ENCODE peak calls at places on chromosome 9, in nine cellular contexts. C is GM10248, R is foreskin keratinocyte, M is fibroblast of lung, Q is kidney epithelial cell, L is ovary, T is A549, G is PC-3, B is bronchial epithelial cell. A is an unnamed sample.

GRCh38 chr9:16030513-16031185 is 477.8 kb downstream of the CCDC171 start:
- DNase-seq in C (peak), R (peak), M (peak), Q (peak), L (no peak), T (peak), G (peak), B (peak), A (peak)

GRCh38 chr9:33430942-33431341 is 16.5 kb downstream of the AQP3 start:
- DNase-seq in C (no peak), R (no peak), M (no peak), Q (no peak), L (no peak), T (peak), G (no peak), B (no peak), A (no peak)

GRCh38 chr9:104993291-104993963 is 65.5 kb upstream of the ABCA1 start:
- DNase-seq in C (no peak), R (no peak), M (peak), Q (no peak), L (peak), T (no peak), G (no peak), B (no peak), A (no peak)

GRCh38 chr9:3856592-3856991 is 330.8 kb upstream of the RFX3 start:
- DNase-seq in C (no peak), R (no peak), M (no peak), Q (no peak), L (no peak), T (no peak), G (peak), B (peak), A (no peak)

GRCh38 chr9:38107811-38108304 is 38.8 kb upstream of the SHB start:
- DNase-seq in C (no peak), R (no peak), M (no peak), Q (no peak), L (no peak), T (no peak), G (no peak), B (no peak), A (no peak)

GRCh38 chr9:89021154-89021803 is 30.0 kb downstream of the S1PR3 start:
- DNase-seq in C (no peak), R (peak), M (peak), Q (peak), L (peak), T (peak), G (peak), B (peak), A (peak)

GRCh38 chr9:86454701-86455402 is 100.6 kb upstream of the TUT7 start:
- DNase-seq in C (no peak), R (peak), M (no peak), Q (no peak), L (no peak), T (no peak), G (no peak), B (no peak), A (no peak)

GRCh38 chr9:92432350-92432749 is 8.1 kb upstream of the OMD start:
- DNase-seq in C (no peak), R (no peak), M (peak), Q (no peak), L (no peak), T (no peak), G (no peak), B (no peak), A (no peak)

GRCh38 chr9:36074870-36075532 is 38.3 kb downstream of the RECK start:
- DNase-seq in C (no peak), R (peak), M (peak), Q (no peak), L (peak), T (peak), G (no peak), B (peak), A (peak)

GRCh38 chr9:101791938-101792337 is 53.5 kb upstream of the GRIN3A start:
- DNase-seq in C (no peak), R (no peak), M (no peak), Q (no peak), L (no peak), T (peak), G (peak), B (peak), A (peak)

GRCh38 chr9:126616521-126616976 is 2.8 kb downstream of the LMX1B start:
- DNase-seq in C (no peak), R (no peak), M (no peak), Q (no peak), L (no peak), T (no peak), G (no peak), B (no peak), A (no peak)

GRCh38 chr9:112970939-112971338 is 41.1 kb downstream of the ZNF883 start:
- DNase-seq in C (no peak), R (no peak), M (peak), Q (no peak), L (no peak), T (no peak), G (peak), B (peak), A (peak)

GRCh38 chr9:115118471-115119156 is 657 bp upstream of the TNC start:
- DNase-seq in C (no peak), R (peak), M (peak), Q (peak), L (no peak), T (peak), G (peak), B (peak), A (peak)

GRCh38 chr9:77604316-77604715 is 43.8 kb downstream of the GNA14 start:
- DNase-seq in C (no peak), R (no peak), M (no peak), Q (no peak), L (no peak), T (no peak), G (no peak), B (no peak), A (no peak)

GRCh38 chr9:102631559-102631958 is 363.6 kb upstream of the CYLC2 start:
- DNase-seq in C (no peak), R (no peak), M (no peak), Q (no peak), L (no peak), T (peak), G (peak), B (peak), A (peak)

GRCh38 chr9:123406016-123406415 is 50.0 kb downstream of the CRB2 start:
- DNase-seq in C (no peak), R (peak), M (no peak), Q (no peak), L (no peak), T (no peak), G (no peak), B (peak), A (no peak)

GRCh38 chr9:109409998-109410397 is 88.1 kb downstream of the PTPN3 start:
- DNase-seq in C (no peak), R (no peak), M (no peak), Q (no peak), L (no peak), T (peak), G (no peak), B (no peak), A (no peak)

GRCh38 chr9:109411069-109411761 is 86.9 kb downstream of the PTPN3 start:
- DNase-seq in C (peak), R (no peak), M (no peak), Q (no peak), L (no peak), T (no peak), G (no peak), B (no peak), A (no peak)

GRCh38 chr9:109408759-109409462 is 88.1 kb upstream of the EPB41L4B start:
- DNase-seq in C (no peak), R (no peak), M (no peak), Q (no peak), L (no peak), T (no peak), G (no peak), B (no peak), A (no peak)

GRCh38 chr9:109414125-109414785 is 83.9 kb downstream of the PTPN3 start:
- DNase-seq in C (no peak), R (no peak), M (no peak), Q (no peak), L (no peak), T (no peak), G (no peak), B (no peak), A (no peak)

GRCh38 chr9:109411818-109412352 is 86.2 kb downstream of the PTPN3 start:
- DNase-seq in C (peak), R (no peak), M (peak), Q (no peak), L (peak), T (peak), G (peak), B (peak), A (peak)
- TF ChIP-seq CTCF in C (peak), R (peak), M (peak), Q (peak), L (peak), T (peak), G (peak), B (peak), A (peak)

GRCh38 chr9:72863456-72864094 is 89.3 kb downstream of the ALDH1A1 start:
- DNase-seq in C (no peak), R (no peak), M (no peak), Q (no peak), L (no peak), T (no peak), G (no peak), B (no peak), A (no peak)
- TF ChIP-seq CTCF in C (no peak), R (no peak), M (no peak), Q (no peak), L (no peak), T (no peak), G (no peak), B (no peak), A (no peak)

DNA sequence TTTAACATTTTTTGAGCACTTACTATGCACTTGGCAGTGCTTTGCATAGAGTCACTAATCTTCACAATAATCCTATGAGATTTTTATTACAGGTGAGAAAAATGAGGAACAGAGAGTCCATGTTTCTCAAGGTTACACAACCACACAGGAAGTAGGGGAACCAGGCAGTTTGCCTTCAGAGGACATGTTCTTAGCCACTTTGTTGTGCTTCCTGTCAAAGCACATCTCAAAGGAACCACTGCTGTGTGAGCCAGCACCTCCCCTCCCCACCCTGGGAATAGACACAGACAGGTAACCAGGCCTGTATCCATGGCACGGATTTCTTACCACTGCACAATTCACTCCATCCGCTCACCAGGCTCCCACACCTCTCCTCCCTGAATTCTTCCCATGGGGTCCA is 6.3 kb upstream of the DNAJB5 start:
- DNase-seq in C (peak), R (no peak), M (no peak), Q (no peak), L (no peak), T (no peak), G (no peak), B (no peak), A (no peak)
- TF ChIP-seq CTCF in C (no peak), R (no peak), M (no peak), Q (no peak), L (no peak), T (no peak), G (no peak), B (no peak), A (no peak)

GRCh38 chr9:98234231-98234825 is 21.1 kb downstream of the TBC1D2 start:
- DNase-seq in C (no peak), R (no peak), M (no peak), Q (no peak), L (no peak), T (no peak), G (no peak), B (no peak), A (no peak)
- TF ChIP-seq CTCF in C (peak), R (peak), M (no peak), Q (no peak), L (no peak), T (no peak), G (peak), B (peak), A (no peak)

GRCh38 chr9:133716564-133717112 is 21.5 kb downstream of the SARDH start:
- DNase-seq in C (no peak), R (no peak), M (no peak), Q (no peak), L (peak), T (no peak), G (no peak), B (no peak), A (no peak)

GRCh38 chr9:133714606-133715294 is 23.4 kb downstream of the SARDH start:
- DNase-seq in C (no peak), R (no peak), M (peak), Q (no peak), L (peak), T (no peak), G (peak), B (no peak), A (peak)

GRCh38 chr9:133717113-133718031 is 20.8 kb downstream of the SARDH start:
- DNase-seq in C (no peak), R (no peak), M (no peak), Q (no peak), L (peak), T (no peak), G (no peak), B (no peak), A (no peak)

GRCh38 chr9:133715295-133715865 is 22.8 kb downstream of the SARDH start:
- DNase-seq in C (no peak), R (no peak), M (peak), Q (no peak), L (peak), T (no peak), G (no peak), B (no peak), A (no peak)

DNA sequence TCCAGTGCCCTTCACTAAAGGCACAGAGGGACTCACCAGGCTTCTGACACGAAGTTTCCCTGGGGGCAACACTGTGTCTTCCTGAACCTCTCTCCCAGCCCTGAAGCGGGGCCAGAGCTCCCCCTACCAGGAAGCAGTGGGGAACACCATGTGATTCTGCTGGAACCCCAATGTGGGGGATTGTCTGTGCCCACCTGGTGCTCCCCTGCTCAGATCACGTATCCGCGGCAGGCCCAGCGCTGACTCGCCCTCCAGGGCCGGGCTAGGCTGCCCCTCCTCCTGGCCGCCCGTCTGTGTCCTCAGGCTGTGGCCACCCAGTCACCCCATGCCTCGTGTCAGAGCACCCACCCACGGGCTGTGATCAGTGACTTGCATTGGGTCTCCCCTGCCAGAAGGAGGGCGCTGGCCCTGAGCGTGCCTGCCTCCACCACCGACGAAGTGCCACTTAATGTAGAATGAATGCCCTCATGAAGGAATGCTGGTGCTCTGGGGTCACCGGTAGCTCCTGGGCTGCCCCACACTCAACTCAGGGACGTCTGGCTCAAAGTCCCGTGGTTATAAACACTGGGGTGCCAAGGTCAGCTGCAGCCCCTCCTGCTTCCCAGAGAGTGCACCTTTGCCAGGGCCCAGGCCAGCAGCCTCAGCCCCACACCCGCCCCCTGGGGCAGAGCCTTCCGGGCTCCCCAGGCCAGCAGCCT is 22.1 kb downstream of the SARDH start:
- DNase-seq in C (no peak), R (no peak), M (peak), Q (no peak), L (peak), T (no peak), G (no peak), B (no peak), A (no peak)
- TF ChIP-seq CTCF in C (peak), R (peak), M (peak), Q (peak), L (no peak), T (peak), G (peak), B (no peak), A (no peak)

GRCh38 chr9:121286688-121286972 is 18.7 kb downstream of the GSN start:
- DNase-seq in C (no peak), R (no peak), M (no peak), Q (no peak), L (no peak), T (no peak), G (no peak), B (no peak), A (no peak)

GRCh38 chr9:121288557-121288873 is 20.6 kb downstream of the GSN start:
- DNase-seq in C (no peak), R (no peak), M (no peak), Q (no peak), L (no peak), T (no peak), G (no peak), B (peak), A (no peak)

GRCh38 chr9:121288874-121289553 is 21.1 kb downstream of the GSN start:
- DNase-seq in C (no peak), R (peak), M (peak), Q (peak), L (peak), T (peak), G (no peak), B (peak), A (no peak)

GRCh38 chr9:121285835-121286687 is 18.1 kb downstream of the GSN start:
- DNase-seq in C (no peak), R (peak), M (peak), Q (no peak), L (peak), T (peak), G (no peak), B (peak), A (peak)

GRCh38 chr9:121286973-121287721 is 19.2 kb downstream of the GSN start:
- DNase-seq in C (no peak), R (peak), M (peak), Q (peak), L (peak), T (peak), G (peak), B (peak), A (peak)
- TF ChIP-seq CTCF in C (no peak), R (peak), M (peak), Q (no peak), L (no peak), T (peak), G (peak), B (peak), A (peak)

GRCh38 chr9:22009563-22009867 is 410 bp upstream of the CDKN2B start:
- DNase-seq in C (no peak), R (no peak), M (no peak), Q (no peak), L (no peak), T (no peak), G (no peak), B (no peak), A (no peak)

GRCh38 chr9:22008662-22009562 is at the start of gene CDKN2B:
- DNase-seq in C (peak), R (peak), M (peak), Q (peak), L (peak), T (no peak), G (peak), B (peak), A (no peak)

GRCh38 chr9:22005083-22005699 is 3.9 kb downstream of the CDKN2B start:
- DNase-seq in C (no peak), R (no peak), M (no peak), Q (no peak), L (no peak), T (no peak), G (no peak), B (no peak), A (no peak)

GRCh38 chr9:22002038-22002437 is 7.1 kb downstream of the CDKN2B start:
- DNase-seq in C (no peak), R (no peak), M (no peak), Q (no peak), L (no peak), T (no peak), G (no peak), B (no peak), A (no peak)

GRCh38 chr9:22005700-22006605 is 3.2 kb downstream of the CDKN2B start:
- DNase-seq in C (no peak), R (no peak), M (peak), Q (no peak), L (no peak), T (no peak), G (no peak), B (no peak), A (no peak)
- TF ChIP-seq CTCF in C (no peak), R (no peak), M (no peak), Q (no peak), L (no peak), T (no peak), G (no peak), B (no peak), A (no peak)

GRCh38 chr9:71769175-71770165 is 1.2 kb upstream of the CEMIP2 start:
- DNase-seq in C (peak), R (peak), M (peak), Q (no peak), L (peak), T (peak), G (peak), B (peak), A (peak)
- TF ChIP-seq CTCF in C (peak), R (peak), M (no peak), Q (peak), L (no peak), T (peak), G (no peak), B (peak), A (peak)

DNA sequence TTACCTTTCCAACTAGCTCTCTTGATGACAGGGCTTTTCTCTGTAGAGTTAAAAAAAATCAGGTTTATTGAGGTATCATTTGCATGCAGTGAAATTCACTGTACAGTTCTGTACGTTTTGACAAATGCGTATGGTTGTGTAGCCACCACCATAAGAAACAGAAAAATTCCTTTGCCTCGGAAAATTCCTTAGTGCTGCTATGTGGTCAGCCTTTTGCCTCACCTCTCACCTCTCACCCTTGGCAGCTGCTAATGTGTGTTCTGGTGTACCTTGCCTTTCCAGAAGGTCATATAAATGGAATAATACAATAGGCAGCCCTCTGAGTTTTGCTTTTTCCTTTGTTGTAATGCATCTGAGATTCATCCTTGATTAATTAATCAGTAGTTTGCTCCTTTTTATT is 28.4 kb downstream of the PCSK5 start:
- DNase-seq in C (no peak), R (no peak), M (no peak), Q (no peak), L (no peak), T (no peak), G (no peak), B (no peak), A (no peak)
- TF ChIP-seq CTCF in C (no peak), R (no peak), M (no peak), Q (no peak), L (no peak), T (no peak), G (no peak), B (no peak), A (no peak)

A was measured in MCF 10A.